ENCODE peak calls at places on chromosomes 16 and 17, in five cellular contexts. R, W, Q, C and G are unnamed samples.

GRCh38 chr16:56910114-56910511 is 21.8 kb upstream of the HERPUD1 start:
- DNase-seq in R (no peak), W (no peak), Q (no peak), C (no peak), G (no peak)

GRCh38 chr16:51153275-51153991 is 2.4 kb upstream of the SALL1 start:
- DNase-seq in R (no peak), W (no peak), Q (peak; percentile 76), C (peak; percentile 6), G (no peak)

GRCh38 chr16:49586466-49586865 is 212.9 kb downstream of the C16orf78 start:
- DNase-seq in R (no peak), W (no peak), Q (no peak), C (no peak), G (no peak)

GRCh38 chr17:44518032-44518431 is 14.8 kb upstream of the GPATCH8 start:
- DNase-seq in R (no peak), W (no peak), Q (no peak), C (peak; percentile 12), G (no peak)

GRCh38 chr16:12289175-12290063 is 312.9 kb downstream of the SNX29 start:
- DNase-seq in R (no peak), W (no peak), Q (peak; percentile 20), C (no peak), G (no peak)

GRCh38 chr16:2673066-2673999 is 9.0 kb upstream of the KCTD5 start:
- DNase-seq in R (peak; percentile 100), W (peak; percentile 81), Q (peak; percentile 98), C (peak; percentile 93), G (peak; percentile 97)

GRCh38 chr16:4651842-4652241 is 27.2 kb downstream of the MGRN1 start:
- DNase-seq in R (no peak), W (no peak), Q (no peak), C (no peak), G (no peak)

GRCh38 chr17:9976283-9977009 is 71.4 kb upstream of the RCVRN start:
- DNase-seq in R (no peak), W (no peak), Q (no peak), C (no peak), G (no peak)

GRCh38 chr16:1174477-1175357 is 21.8 kb downstream of the CACNA1H start:
- DNase-seq in R (no peak), W (peak; percentile 42), Q (no peak), C (peak; percentile 15), G (peak; percentile 70)

GRCh38 chr16:69865701-69866100 is 85.4 kb upstream of the CLEC18A start:
- DNase-seq in R (peak; percentile 48), W (peak; percentile 95), Q (peak; percentile 44), C (peak; percentile 78), G (no peak)

GRCh38 chr16:3012828-3013420 is at the start of gene CLDN9:
- DNase-seq in R (peak; percentile 88), W (no peak), Q (peak; percentile 58), C (no peak), G (no peak)

GRCh38 chr17:954431-955164 is 25.0 kb downstream of the NXN start:
- DNase-seq in R (no peak), W (peak; percentile 91), Q (no peak), C (peak; percentile 28), G (no peak)

GRCh38 chr16:67186550-67186950 is 2.8 kb upstream of the MATCAP1 start:
- DNase-seq in R (peak; percentile 65), W (no peak), Q (no peak), C (no peak), G (no peak)

GRCh38 chr16:67183627-67184452 is at the start of gene MATCAP1:
- DNase-seq in R (peak; percentile 97), W (peak; percentile 96), Q (peak; percentile 99), C (peak; percentile 98), G (peak; percentile 99)

GRCh38 chr16:67184453-67185002 is 765 bp upstream of the MATCAP1 start:
- DNase-seq in R (no peak), W (no peak), Q (peak; percentile 56), C (no peak), G (no peak)

GRCh38 chr16:67185866-67186134 is 2.0 kb upstream of the MATCAP1 start:
- DNase-seq in R (no peak), W (no peak), Q (no peak), C (no peak), G (no peak)

GRCh38 chr16:67185003-67185865 is 1.5 kb upstream of the MATCAP1 start:
- DNase-seq in R (peak; percentile 77), W (peak; percentile 72), Q (peak; percentile 94), C (peak; percentile 92), G (peak; percentile 85)
- H3K4me1 ChIP-seq in R (peaks cover 36% of the 10 kb centered on the region), W (peaks cover 33% of the 10 kb centered on the region), Q (peaks cover 12% of the 10 kb centered on the region), C (peaks cover 24% of the 10 kb centered on the region), G (peaks cover 14% of the 10 kb centered on the region)

GRCh38 chr16:67608367-67608766 is 36.6 kb upstream of the CARMIL2 start:
- DNase-seq in R (no peak), W (no peak), Q (no peak), C (no peak), G (no peak)
- TF ChIP-seq EZH2 in R (no peak), W (no peak), Q (no peak), C (no peak), G (no peak)

DNA sequence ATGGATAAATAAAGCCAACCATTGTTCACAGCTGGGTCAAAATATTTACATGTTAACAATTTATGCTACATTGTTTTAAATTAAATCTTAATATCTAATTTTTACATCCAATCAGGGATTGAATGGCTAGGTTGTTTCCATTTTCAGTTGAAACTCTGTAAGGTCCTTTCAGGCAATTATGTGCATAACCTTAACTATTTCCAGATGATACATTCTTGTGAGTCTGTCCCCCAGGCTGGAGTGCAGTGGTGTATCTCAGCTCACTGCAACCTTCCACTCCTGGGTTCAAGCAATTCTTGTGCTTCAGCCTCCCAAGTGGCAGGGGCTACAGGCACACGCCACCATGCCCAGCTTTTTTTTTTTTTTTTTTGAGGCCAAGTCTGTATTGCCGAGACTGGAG is 10.4 kb downstream of the CDC42EP4 start:
- DNase-seq in R (no peak), W (no peak), Q (no peak), C (no peak), G (no peak)
- H3K27ac ChIP-seq in R (no peak overlapping the region), W (no peak overlapping the region), Q (no peak overlapping the region), C (no peak overlapping the region), G (no peak overlapping the region)

DNA sequence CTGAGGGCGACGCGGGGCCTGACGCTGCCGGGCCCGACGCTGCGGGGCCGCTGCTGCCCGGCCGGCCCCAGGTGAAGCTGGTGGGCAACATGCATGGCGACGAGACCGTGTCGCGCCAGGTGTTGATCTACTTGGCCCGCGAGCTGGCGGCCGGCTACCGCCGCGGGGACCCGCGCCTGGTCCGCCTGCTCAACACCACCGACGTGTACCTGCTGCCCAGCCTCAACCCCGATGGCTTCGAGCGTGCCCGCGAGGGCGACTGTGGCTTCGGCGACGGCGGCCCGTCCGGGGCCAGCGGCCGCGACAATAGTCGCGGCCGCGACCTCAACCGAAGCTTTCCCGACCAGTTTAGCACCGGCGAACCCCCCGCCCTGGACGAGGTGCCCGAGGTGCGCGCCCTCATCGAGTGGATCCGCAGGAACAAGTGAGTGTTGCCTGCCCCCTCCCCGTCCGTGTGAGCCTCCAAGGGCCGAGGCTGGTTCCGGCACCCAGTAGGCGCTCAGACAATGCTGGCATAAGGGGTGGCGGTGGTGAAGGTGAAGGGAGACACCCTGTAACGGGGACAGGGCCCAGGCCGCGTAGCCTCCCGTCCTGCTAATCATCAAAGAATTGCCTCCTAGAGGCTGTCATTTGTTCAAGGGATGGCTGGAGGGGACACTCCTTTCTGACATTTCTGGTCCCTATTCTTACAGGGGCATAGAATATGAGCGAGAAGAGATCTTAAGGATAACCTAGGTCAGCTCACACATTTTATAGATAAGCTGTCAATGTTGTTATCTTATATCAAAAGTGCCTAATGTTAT is 777 bp downstream of the CPD start:
- DNase-seq in R (no peak), W (no peak), Q (peak; percentile 49), C (no peak), G (peak; percentile 14)
- H3K4me1 ChIP-seq in R (peaks cover 73% of the 10 kb centered on the region), W (peaks cover 17% of the 10 kb centered on the region), Q (peaks cover 60% of the 10 kb centered on the region), C (peaks cover 14% of the 10 kb centered on the region), G (peaks cover 43% of the 10 kb centered on the region)

GRCh38 chr17:39164675-39165143 is 1.3 kb downstream of the ARL5C start:
- DNase-seq in R (peak; percentile 67), W (peak; percentile 94), Q (peak; percentile 93), C (peak; percentile 94), G (peak; percentile 82)

GRCh38 chr17:39165178-39165843 is 650 bp downstream of the ARL5C start:
- DNase-seq in R (no peak), W (no peak), Q (peak; percentile 22), C (no peak), G (no peak)

GRCh38 chr17:39165844-39166349 is at the start of gene ARL5C:
- DNase-seq in R (no peak), W (no peak), Q (no peak), C (no peak), G (no peak)

GRCh38 chr17:39167492-39167891 is 1.5 kb upstream of the ARL5C start:
- DNase-seq in R (no peak), W (no peak), Q (no peak), C (peak; percentile 6), G (no peak)

GRCh38 chr17:39166437-39167335 is 725 bp upstream of the ARL5C start:
- DNase-seq in R (no peak), W (no peak), Q (no peak), C (no peak), G (no peak)
- TF ChIP-seq EZH2 in R (no peak), W (no peak), Q (no peak), C (no peak), G (no peak)

GRCh38 chr16:25063865-25064264 is 47.7 kb upstream of the LCMT1 start:
- DNase-seq in R (no peak), W (peak; percentile 80), Q (no peak), C (no peak), G (no peak)
- H3K27ac ChIP-seq in R (no peak overlapping the region), W (no peak overlapping the region), Q (no peak overlapping the region), C (no peak overlapping the region), G (no peak overlapping the region)

DNA sequence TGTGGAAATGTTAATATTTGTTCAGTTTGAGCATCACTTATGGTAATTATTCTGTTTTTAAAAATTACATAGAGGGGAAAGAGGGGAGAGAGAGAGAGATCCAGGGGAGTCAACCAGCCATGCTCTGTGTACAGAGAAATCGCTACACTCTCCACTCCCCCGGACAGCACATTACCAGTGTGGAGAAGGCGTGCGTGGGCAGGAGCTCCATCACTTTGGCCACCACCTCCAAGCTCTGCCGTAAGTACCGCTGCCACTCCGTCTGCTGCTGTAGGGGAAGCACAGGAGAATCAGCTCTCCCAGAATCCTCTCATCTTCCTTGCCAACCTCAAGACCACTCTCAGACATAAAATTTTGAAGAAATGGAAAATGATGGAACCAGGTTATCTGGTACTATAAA is 70.2 kb upstream of the GSG1L start:
- DNase-seq in R (no peak), W (no peak), Q (no peak), C (no peak), G (no peak)
- H3K4me1 ChIP-seq in R (no peaks in the 10 kb centered on the region), W (no peaks in the 10 kb centered on the region), Q (no peaks in the 10 kb centered on the region), C (no peaks in the 10 kb centered on the region), G (peaks cover 10% of the 10 kb centered on the region)

GRCh38 chr17:38578229-38578628 is 27.5 kb downstream of the SRCIN1 start:
- DNase-seq in R (no peak), W (no peak), Q (peak; percentile 72), C (no peak), G (no peak)
- TF ChIP-seq EZH2 in R (no peak), W (peak; percentile 98), Q (peak; percentile 66), C (peak; percentile 84), G (no peak)